ENCODE peak calls at places on chromosome 12, in eight cellular contexts. One of them, this sample, is unnamed.

GRCh38 chr12:74119811-74120362 is 417.7 kb upstream of the ATXN7L3B start:
- DNase-seq in Peyer's patch: no peak
- DNase-seq in fibroblast of the aortic adventitia: no peak
- DNase-seq in OCI-LY7: no peak
- DNase-seq in AG09319: no peak
- DNase-seq in A549: no peak
- DNase-seq in GM06990: no peak
- DNase-seq in lower lobe of right lung: no peak
- DNase-seq in this sample: no peak

GRCh38 chr12:54658306-54659264 is 10.4 kb upstream of the DCD start:
- DNase-seq in Peyer's patch: no peak
- DNase-seq in fibroblast of the aortic adventitia: peak
- DNase-seq in OCI-LY7: peak
- DNase-seq in AG09319: no peak
- DNase-seq in A549: peak
- DNase-seq in GM06990: no peak
- DNase-seq in lower lobe of right lung: peak
- DNase-seq in this sample: no peak

GRCh38 chr12:40953076-40953475 is 235.0 kb upstream of the PDZRN4 start:
- DNase-seq in Peyer's patch: no peak
- DNase-seq in fibroblast of the aortic adventitia: no peak
- DNase-seq in OCI-LY7: no peak
- DNase-seq in AG09319: peak
- DNase-seq in A549: no peak
- DNase-seq in GM06990: no peak
- DNase-seq in lower lobe of right lung: no peak
- DNase-seq in this sample: no peak

GRCh38 chr12:108890208-108890607 is 10.3 kb downstream of the DAO start:
- DNase-seq in Peyer's patch: no peak
- DNase-seq in fibroblast of the aortic adventitia: peak
- DNase-seq in OCI-LY7: peak
- DNase-seq in AG09319: no peak
- DNase-seq in A549: no peak
- DNase-seq in GM06990: no peak
- DNase-seq in lower lobe of right lung: no peak
- DNase-seq in this sample: no peak

GRCh38 chr12:26551385-26551784 is 281.6 kb downstream of the ITPR2 start:
- DNase-seq in Peyer's patch: no peak
- DNase-seq in fibroblast of the aortic adventitia: no peak
- DNase-seq in OCI-LY7: no peak
- DNase-seq in AG09319: no peak
- DNase-seq in A549: no peak
- DNase-seq in GM06990: no peak
- DNase-seq in lower lobe of right lung: no peak
- DNase-seq in this sample: no peak

GRCh38 chr12:8560986-8561385 is 20.3 kb upstream of the CLEC4E start:
- DNase-seq in Peyer's patch: no peak
- DNase-seq in fibroblast of the aortic adventitia: no peak
- DNase-seq in OCI-LY7: no peak
- DNase-seq in AG09319: no peak
- DNase-seq in A549: no peak
- DNase-seq in GM06990: no peak
- DNase-seq in lower lobe of right lung: no peak
- DNase-seq in this sample: no peak

GRCh38 chr12:106673151-106673550 is 90.3 kb downstream of the RFX4 start:
- DNase-seq in Peyer's patch: no peak
- DNase-seq in fibroblast of the aortic adventitia: no peak
- DNase-seq in OCI-LY7: no peak
- DNase-seq in AG09319: no peak
- DNase-seq in A549: no peak
- DNase-seq in GM06990: no peak
- DNase-seq in lower lobe of right lung: no peak
- DNase-seq in this sample: no peak

GRCh38 chr12:30357712-30358111 is 338.0 kb downstream of the IPO8 start:
- DNase-seq in Peyer's patch: no peak
- DNase-seq in fibroblast of the aortic adventitia: no peak
- DNase-seq in OCI-LY7: no peak
- DNase-seq in AG09319: no peak
- DNase-seq in A549: no peak
- DNase-seq in GM06990: no peak
- DNase-seq in lower lobe of right lung: no peak
- DNase-seq in this sample: no peak

GRCh38 chr12:57149309-57149900 is 2.0 kb upstream of the LRP1-AS start:
- DNase-seq in Peyer's patch: no peak
- DNase-seq in fibroblast of the aortic adventitia: peak
- DNase-seq in OCI-LY7: no peak
- DNase-seq in AG09319: peak
- DNase-seq in A549: no peak
- DNase-seq in GM06990: no peak
- DNase-seq in lower lobe of right lung: no peak
- DNase-seq in this sample: no peak

GRCh38 chr12:125544979-125545378 is 479.7 kb downstream of the AACS start:
- DNase-seq in Peyer's patch: no peak
- DNase-seq in fibroblast of the aortic adventitia: no peak
- DNase-seq in OCI-LY7: no peak
- DNase-seq in AG09319: no peak
- DNase-seq in A549: no peak
- DNase-seq in GM06990: no peak
- DNase-seq in lower lobe of right lung: no peak
- DNase-seq in this sample: no peak

GRCh38 chr12:118746176-118746575 is 235.2 kb upstream of the SRRM4 start:
- DNase-seq in Peyer's patch: no peak
- DNase-seq in fibroblast of the aortic adventitia: no peak
- DNase-seq in OCI-LY7: no peak
- DNase-seq in AG09319: no peak
- DNase-seq in A549: no peak
- DNase-seq in GM06990: no peak
- DNase-seq in lower lobe of right lung: no peak
- DNase-seq in this sample: no peak

GRCh38 chr12:68791897-68792481 is 16.0 kb upstream of the MDM2 start:
- DNase-seq in Peyer's patch: no peak
- DNase-seq in fibroblast of the aortic adventitia: no peak
- DNase-seq in OCI-LY7: no peak
- DNase-seq in AG09319: no peak
- DNase-seq in A549: no peak
- DNase-seq in GM06990: no peak
- DNase-seq in lower lobe of right lung: no peak
- DNase-seq in this sample: no peak

GRCh38 chr12:52695039-52695438 is 8.3 kb downstream of the KRT77 start:
- DNase-seq in Peyer's patch: no peak
- DNase-seq in fibroblast of the aortic adventitia: no peak
- DNase-seq in OCI-LY7: no peak
- DNase-seq in AG09319: no peak
- DNase-seq in A549: no peak
- DNase-seq in GM06990: no peak
- DNase-seq in lower lobe of right lung: no peak
- DNase-seq in this sample: no peak

GRCh38 chr12:53751336-53752191 is at the start of gene CISTR:
- DNase-seq in Peyer's patch: peak
- DNase-seq in fibroblast of the aortic adventitia: no peak
- DNase-seq in OCI-LY7: peak
- DNase-seq in AG09319: no peak
- DNase-seq in A549: no peak
- DNase-seq in GM06990: peak
- DNase-seq in lower lobe of right lung: peak
- DNase-seq in this sample: no peak

GRCh38 chr12:55057466-55057865 is 37.7 kb downstream of the NEUROD4 start:
- DNase-seq in Peyer's patch: no peak
- DNase-seq in fibroblast of the aortic adventitia: no peak
- DNase-seq in OCI-LY7: no peak
- DNase-seq in AG09319: no peak
- DNase-seq in A549: no peak
- DNase-seq in GM06990: no peak
- DNase-seq in lower lobe of right lung: no peak
- DNase-seq in this sample: no peak

GRCh38 chr12:5556033-5556614 is 124.2 kb downstream of the NTF3 start:
- DNase-seq in Peyer's patch: no peak
- DNase-seq in fibroblast of the aortic adventitia: no peak
- DNase-seq in OCI-LY7: peak
- DNase-seq in AG09319: no peak
- DNase-seq in A549: peak
- DNase-seq in GM06990: no peak
- DNase-seq in lower lobe of right lung: no peak
- DNase-seq in this sample: no peak

GRCh38 chr12:46948936-46949555 is 123.2 kb upstream of the SLC38A4 start:
- DNase-seq in Peyer's patch: no peak
- DNase-seq in fibroblast of the aortic adventitia: no peak
- DNase-seq in OCI-LY7: no peak
- DNase-seq in AG09319: no peak
- DNase-seq in A549: no peak
- DNase-seq in GM06990: no peak
- DNase-seq in lower lobe of right lung: no peak
- DNase-seq in this sample: no peak

GRCh38 chr12:122064034-122064777 is 14.3 kb upstream of the MLXIP start:
- DNase-seq in Peyer's patch: peak
- DNase-seq in fibroblast of the aortic adventitia: peak
- DNase-seq in OCI-LY7: peak
- DNase-seq in AG09319: peak
- DNase-seq in A549: peak
- DNase-seq in GM06990: peak
- DNase-seq in lower lobe of right lung: peak
- DNase-seq in this sample: no peak

GRCh38 chr12:96776908-96777307 is 130.1 kb upstream of the NEDD1 start:
- DNase-seq in Peyer's patch: no peak
- DNase-seq in fibroblast of the aortic adventitia: no peak
- DNase-seq in OCI-LY7: no peak
- DNase-seq in AG09319: no peak
- DNase-seq in A549: no peak
- DNase-seq in GM06990: no peak
- DNase-seq in lower lobe of right lung: no peak
- DNase-seq in this sample: no peak

GRCh38 chr12:96774501-96775256 is 132.4 kb upstream of the NEDD1 start:
- DNase-seq in Peyer's patch: no peak
- DNase-seq in fibroblast of the aortic adventitia: peak
- DNase-seq in OCI-LY7: no peak
- DNase-seq in AG09319: no peak
- DNase-seq in A549: peak
- DNase-seq in GM06990: no peak
- DNase-seq in lower lobe of right lung: no peak
- DNase-seq in this sample: no peak

DNA sequence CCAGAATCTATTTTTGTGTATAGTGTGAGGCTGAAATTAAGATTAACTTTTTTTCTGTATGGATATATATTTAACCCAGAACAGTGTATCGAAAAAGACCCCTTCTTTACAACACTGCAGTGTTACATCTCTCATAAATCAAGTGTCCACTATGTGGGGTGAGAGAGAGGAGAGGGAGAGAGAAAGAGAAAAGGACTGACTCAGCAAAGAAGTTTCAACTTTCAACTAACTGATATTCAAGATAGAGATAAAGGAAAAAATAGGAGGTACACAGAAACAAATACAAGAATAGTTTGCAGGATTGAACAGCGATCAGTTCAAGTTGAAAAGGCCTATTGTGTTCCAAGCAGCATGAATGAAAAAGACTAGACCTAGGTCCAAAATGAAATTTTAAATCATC is 126.7 kb upstream of the NEDD1 start:
- DNase-seq in Peyer's patch: no peak
- DNase-seq in fibroblast of the aortic adventitia: no peak
- DNase-seq in OCI-LY7: no peak
- DNase-seq in AG09319: no peak
- DNase-seq in A549: no peak
- DNase-seq in GM06990: no peak
- DNase-seq in lower lobe of right lung: no peak
- DNase-seq in this sample: no peak
- TF ChIP-seq CTCF in Peyer's patch: no peak
- TF ChIP-seq CTCF in fibroblast of the aortic adventitia: no peak
- TF ChIP-seq CTCF in OCI-LY7: no peak
- TF ChIP-seq CTCF in AG09319: no peak
- TF ChIP-seq CTCF in A549: no peak
- TF ChIP-seq CTCF in GM06990: no peak
- TF ChIP-seq CTCF in lower lobe of right lung: no peak
- TF ChIP-seq CTCF in this sample: no peak

DNA sequence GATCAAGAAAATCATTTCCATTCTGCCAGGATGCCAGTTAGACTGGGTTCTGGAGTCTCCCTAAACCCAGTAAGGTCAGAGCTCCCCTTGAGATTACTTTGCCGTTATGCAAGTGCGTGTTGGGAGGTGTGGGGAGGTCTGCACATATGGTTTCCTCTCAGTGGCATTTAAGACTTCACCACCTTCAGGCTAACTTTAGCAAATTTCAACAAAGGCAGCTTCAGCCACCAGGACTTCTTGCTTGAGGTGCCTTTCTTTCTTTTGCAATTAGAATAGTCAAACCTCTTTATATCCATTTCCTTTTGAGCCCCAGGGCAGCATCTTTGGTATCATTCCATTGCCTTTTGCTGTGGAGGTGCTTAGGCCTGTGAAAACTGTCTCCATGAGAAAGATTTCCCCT is 117.2 kb upstream of the CCND2 start:
- DNase-seq in Peyer's patch: peak
- DNase-seq in fibroblast of the aortic adventitia: no peak
- DNase-seq in OCI-LY7: no peak
- DNase-seq in AG09319: no peak
- DNase-seq in A549: no peak
- DNase-seq in GM06990: no peak
- DNase-seq in lower lobe of right lung: no peak
- DNase-seq in this sample: no peak
- TF ChIP-seq CTCF in Peyer's patch: no peak
- TF ChIP-seq CTCF in fibroblast of the aortic adventitia: no peak
- TF ChIP-seq CTCF in OCI-LY7: no peak
- TF ChIP-seq CTCF in AG09319: no peak
- TF ChIP-seq CTCF in A549: no peak
- TF ChIP-seq CTCF in GM06990: no peak
- TF ChIP-seq CTCF in lower lobe of right lung: no peak
- TF ChIP-seq CTCF in this sample: no peak

GRCh38 chr12:15996254-15996653 is 85.1 kb downstream of the DERA start:
- DNase-seq in Peyer's patch: no peak
- DNase-seq in fibroblast of the aortic adventitia: peak
- DNase-seq in OCI-LY7: no peak
- DNase-seq in AG09319: no peak
- DNase-seq in A549: no peak
- DNase-seq in GM06990: no peak
- DNase-seq in lower lobe of right lung: no peak
- DNase-seq in this sample: no peak
- TF ChIP-seq CTCF in Peyer's patch: peak
- TF ChIP-seq CTCF in fibroblast of the aortic adventitia: no peak
- TF ChIP-seq CTCF in OCI-LY7: peak
- TF ChIP-seq CTCF in AG09319: peak
- TF ChIP-seq CTCF in A549: peak
- TF ChIP-seq CTCF in GM06990: no peak
- TF ChIP-seq CTCF in lower lobe of right lung: no peak
- TF ChIP-seq CTCF in this sample: no peak

DNA sequence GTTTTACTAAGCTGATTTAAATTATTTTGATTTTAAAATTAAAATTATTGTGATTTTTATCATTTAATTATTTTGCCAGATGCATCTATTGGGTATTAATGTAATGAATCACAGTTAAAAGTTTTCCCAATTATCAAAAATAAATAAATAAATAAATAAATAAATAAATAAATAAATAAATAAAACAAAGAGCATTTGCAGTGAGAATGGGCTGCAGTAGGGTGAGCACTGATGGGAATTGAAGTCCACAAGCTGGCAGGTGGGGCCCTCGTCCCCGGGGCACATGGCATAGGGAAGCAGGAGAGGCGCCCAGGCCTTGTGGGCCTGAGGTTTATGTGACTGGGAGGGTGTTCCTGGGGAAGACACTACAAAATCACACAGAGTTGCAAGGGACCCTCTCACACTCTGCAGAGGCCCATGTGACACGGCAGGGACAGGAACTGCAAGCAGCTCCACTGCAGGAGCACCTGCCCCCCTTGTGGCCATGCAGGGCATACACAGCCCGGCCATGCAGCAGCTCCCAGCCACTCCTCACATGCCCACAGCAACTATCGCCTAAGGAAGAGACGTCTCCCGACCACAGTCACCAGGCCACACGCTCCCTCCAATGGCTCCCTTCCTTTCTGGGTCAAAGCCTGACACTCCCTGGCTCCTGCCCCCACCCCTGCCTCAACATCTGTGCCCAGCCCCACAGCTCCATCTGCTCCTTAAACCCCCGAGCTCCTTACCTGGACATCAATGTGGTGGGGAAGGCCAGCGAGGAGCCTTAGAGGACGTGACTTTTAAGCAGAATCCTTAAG is 256.3 kb upstream of the SFSWAP start:
- DNase-seq in Peyer's patch: no peak
- DNase-seq in fibroblast of the aortic adventitia: no peak
- DNase-seq in OCI-LY7: peak
- DNase-seq in AG09319: no peak
- DNase-seq in A549: peak
- DNase-seq in GM06990: peak
- DNase-seq in lower lobe of right lung: no peak
- DNase-seq in this sample: no peak
- TF ChIP-seq CTCF in Peyer's patch: peak
- TF ChIP-seq CTCF in fibroblast of the aortic adventitia: no peak
- TF ChIP-seq CTCF in OCI-LY7: peak
- TF ChIP-seq CTCF in AG09319: no peak
- TF ChIP-seq CTCF in A549: peak
- TF ChIP-seq CTCF in GM06990: peak
- TF ChIP-seq CTCF in lower lobe of right lung: peak
- TF ChIP-seq CTCF in this sample: peak

This sample was measured in CD14-positive monocyte.